ENCODE peak calls at places on chromosomes 16 and 17, in four cellular contexts. A is CMK, E is Right ventricle myocardium superior, S is caudate nucleus. O is an unnamed sample.

GRCh38 chr16:22844426-22844825 is 30.5 kb downstream of the HS3ST2 start:
- DNase-seq in S (no peak), E (no peak), A (no peak), O (no peak)

GRCh38 chr16:85350973-85351372 is 238.7 kb upstream of the CIBAR2 start:
- DNase-seq in S (peak; percentile 84), A (no peak), E (peak; percentile 89), O (peak; percentile 96)

GRCh38 chr17:41019415-41019814 is 7.6 kb downstream of the KRTAP1-5 start:
- DNase-seq in A (no peak), S (no peak), E (no peak), O (no peak)

GRCh38 chr17:64331946-64332493 is 58.6 kb downstream of the PECAM1 start:
- DNase-seq in E (peak; percentile 73), S (no peak), A (no peak), O (no peak)

GRCh38 chr16:7653746-7654145 is 321.1 kb downstream of the RBFOX1 start:
- DNase-seq in A (no peak), S (peak; percentile 12), E (no peak), O (no peak)

GRCh38 chr17:43545383-43545632 is 832 bp downstream of the ETV4 start:
- DNase-seq in E (peak; percentile 46), S (no peak), A (no peak), O (no peak)

GRCh38 chr17:65292430-65292829 is 155.3 kb downstream of the RGS9 start:
- DNase-seq in E (no peak), S (no peak), A (no peak), O (no peak)

GRCh38 chr17:63961355-63962207 is 11.1 kb downstream of the SCN4A start:
- DNase-seq in E (peak; percentile 79), A (peak; percentile 93), S (no peak), O (no peak)

GRCh38 chr16:49601541-49601940 is 227.9 kb downstream of the C16orf78 start:
- DNase-seq in E (no peak), S (no peak), A (no peak), O (no peak)